ENCODE peak calls at places on chromosomes 13 and 19, in seven cellular contexts. K is GM20000; F is anterior cingulate cortex; D is EH; U is B cell; S is HEK293T; G is stimulated activated CD4-positive, alpha-beta T cell treated with anti-CD3 and anti-CD28 coated beads, Interleukin-2, amount 100 ng/mL, for 24 hours. O is an unnamed sample.

GRCh38 chr19:38417544-38418506 is 8.2 kb downstream of the RASGRP4 start:
- DNase-seq in U (peak; percentile 71), D (peak; percentile 24), F (no peak), K (peak; percentile 67), G (peak; percentile 64), S (no peak), O (peak; percentile 57)

GRCh38 chr19:55958356-55958755 is 10.7 kb downstream of the NLRP8 start:
- DNase-seq in U (no peak), F (no peak), S (no peak), K (no peak), G (no peak), D (no peak), O (no peak)

GRCh38 chr19:24166055-24166454 is 79.1 kb downstream of the ZNF254 start:
- DNase-seq in F (no peak), G (no peak), S (no peak), K (no peak), D (peak; percentile 7), U (no peak), O (no peak)

GRCh38 chr13:112839347-112840105 is 129.5 kb upstream of the MCF2L start:
- DNase-seq in K (no peak), U (no peak), D (peak; percentile 58), G (no peak), F (no peak), S (no peak), O (peak; percentile 32)

GRCh38 chr13:50323440-50324070 is 308.3 kb downstream of the KCNRG start:
- DNase-seq in S (no peak), U (no peak), F (no peak), D (peak; percentile 89), G (no peak), K (no peak), O (no peak)

GRCh38 chr19:43533546-43534304 is 737 bp downstream of the ZNF575 start:
- DNase-seq in D (peak; percentile 100), U (peak; percentile 97), S (peak; percentile 76), F (peak; percentile 89), G (peak; percentile 92), K (peak; percentile 98), O (peak; percentile 78)

GRCh38 chr19:43779820-43780219 is 953 bp downstream of the KCNN4 start:
- DNase-seq in D (no peak), F (no peak), U (no peak), S (no peak), K (peak; percentile 81), G (no peak), O (peak; percentile 75)

GRCh38 chr13:87042946-87043345 is 628.2 kb upstream of the SLITRK5 start:
- DNase-seq in F (no peak), S (no peak), K (no peak), G (no peak), U (no peak), D (no peak), O (no peak)

GRCh38 chr13:100751826-100752225 is 77.2 kb upstream of the TMTC4 start:
- DNase-seq in G (no peak), K (no peak), S (no peak), U (no peak), D (no peak), F (no peak), O (no peak)

GRCh38 chr13:25286308-25286968 is 850 bp downstream of the MTMR6 start:
- DNase-seq in G (no peak), U (peak; percentile 63), F (no peak), D (peak; percentile 70), K (peak; percentile 38), S (peak; percentile 21), O (peak; percentile 72)

GRCh38 chr19:7904074-7905020 is 670 bp downstream of the MAP2K7 start:
- DNase-seq in K (peak; percentile 88), S (no peak), U (peak; percentile 47), G (no peak), D (no peak), F (no peak), O (peak; percentile 64)

GRCh38 chr19:45191324-45191845 is 12.8 kb downstream of the BLOC1S3 start:
- DNase-seq in U (no peak), F (no peak), K (no peak), D (no peak), G (no peak), S (no peak), O (no peak)

GRCh38 chr13:110455941-110456340 is 105.6 kb downstream of the RAB20 start:
- DNase-seq in K (peak; percentile 94), S (peak; percentile 66), G (peak; percentile 62), F (peak; percentile 45), D (peak; percentile 46), U (peak; percentile 80), O (peak; percentile 69)

GRCh38 chr13:30623392-30623791 is 5.7 kb downstream of the USPL1 start:
- DNase-seq in F (no peak), U (no peak), S (no peak), K (no peak), D (no peak), G (no peak), O (no peak)

GRCh38 chr13:45630791-45631190 is 15.3 kb upstream of the ERICH6B start:
- DNase-seq in F (no peak), D (peak; percentile 48), U (no peak), G (no peak), S (no peak), K (no peak), O (no peak)

GRCh38 chr13:82062772-82063171 is 1721.8 kb upstream of the SPRY2 start:
- DNase-seq in K (no peak), S (no peak), G (no peak), F (no peak), U (no peak), D (no peak), O (no peak)

GRCh38 chr13:45950343-45950995 is 98.9 kb upstream of the SIAH3 start:
- DNase-seq in F (no peak), G (no peak), D (no peak), K (no peak), U (no peak), S (no peak), O (no peak)

GRCh38 chr19:38684078-38684861 is 36.8 kb downstream of the ACTN4 start:
- DNase-seq in G (no peak), D (peak; percentile 95), S (peak; percentile 46), K (no peak), U (no peak), F (no peak), O (no peak)

GRCh38 chr19:33279430-33280350 is 22.6 kb downstream of the CEBPA start:
- DNase-seq in U (no peak), S (no peak), G (no peak), F (no peak), K (no peak), D (no peak), O (no peak)

GRCh38 chr19:13430790-13431582 is 75.3 kb downstream of the CACNA1A start:
- DNase-seq in S (peak; percentile 50), G (peak; percentile 60), K (peak; percentile 46), U (peak; percentile 44), D (peak; percentile 65), F (no peak), O (peak; percentile 51)

GRCh38 chr19:9885077-9885552 is 50.0 kb downstream of the PIN1 start:
- DNase-seq in K (no peak), G (no peak), U (no peak), D (peak; percentile 35), S (peak; percentile 45), F (peak; percentile 29), O (no peak)

GRCh38 chr19:13843104-13843921 is 33.6 kb upstream of the NANOS3 start:
- DNase-seq in G (no peak), F (no peak), D (peak; percentile 87), U (no peak), S (no peak), K (no peak), O (no peak)

GRCh38 chr19:19448238-19448544 is 42.7 kb downstream of the GATAD2A start:
- DNase-seq in D (no peak), S (no peak), F (no peak), K (no peak), G (no peak), U (no peak), O (no peak)

GRCh38 chr13:47901451-47901850 is 99.6 kb downstream of the SUCLA2 start:
- DNase-seq in F (no peak), G (no peak), D (peak; percentile 74), S (no peak), U (no peak), K (no peak), O (no peak)

O was measured in OCI-LY7.